ENCODE peak calls at places on chromosomes 12 and 14, in four cellular contexts. F is upper lobe of left lung, U is A549, I is small intestine. Y is an unnamed sample. For H3K4me1, the result is how much of the 10 kb centered on the place peaks cover.

GRCh38 chr12:108567974-108568652 is 5.7 kb downstream of the ISCU start:
- DNase-seq in U (no peak), F (no peak), I (no peak), Y (no peak)

GRCh38 chr12:3727877-3728632 is 24.9 kb downstream of the CRACR2A start:
- DNase-seq in U (no peak), I (peak), F (no peak), Y (no peak)

GRCh38 chr12:114732426-114733030 is 48.6 kb upstream of the TBX3 start:
- DNase-seq in U (no peak), F (no peak), I (no peak), Y (no peak)

GRCh38 chr12:40999212-40999611 is 188.9 kb upstream of the PDZRN4 start:
- DNase-seq in F (no peak), I (no peak), U (peak), Y (no peak)

GRCh38 chr12:76627346-76628135 is 68.0 kb upstream of the OSBPL8 start:
- DNase-seq in U (no peak), I (no peak), F (no peak), Y (no peak)

GRCh38 chr12:50505386-50505827 is 622 bp downstream of the DIP2B start:
- DNase-seq in F (no peak), I (peak), U (no peak), Y (no peak)

GRCh38 chr14:67187826-67188225 is 1.4 kb upstream of the GARIN2 start:
- DNase-seq in F (no peak), U (peak), I (no peak), Y (no peak)

GRCh38 chr14:30874999-30875787 is 834 bp downstream of the COCH start:
- DNase-seq in U (no peak), I (no peak), F (peak), Y (no peak)

GRCh38 chr14:48771717-48772116 is 814.5 kb downstream of the RPS29 start:
- DNase-seq in U (no peak), F (no peak), I (no peak), Y (no peak)

GRCh38 chr12:90253142-90253541 is 544.5 kb upstream of the ATP2B1 start:
- DNase-seq in I (no peak), F (no peak), U (no peak), Y (no peak)

GRCh38 chr12:25322918-25323773 is 72.4 kb upstream of the KRAS start:
- DNase-seq in F (no peak), I (no peak), U (no peak), Y (no peak)

GRCh38 chr14:22982013-22982476 is 306 bp downstream of the AJUBA start:
- DNase-seq in F (no peak), I (no peak), U (peak), Y (no peak)

GRCh38 chr14:59301354-59301753 is 112.9 kb downstream of the DAAM1 start:
- DNase-seq in I (no peak), F (no peak), U (no peak), Y (no peak)

GRCh38 chr12:28507055-28507454 is 316.8 kb downstream of the CCDC91 start:
- DNase-seq in U (no peak), F (no peak), I (no peak), Y (no peak)

GRCh38 chr14:50092006-50092555 is 24.3 kb downstream of the VCPKMT start:
- DNase-seq in F (no peak), U (no peak), I (no peak), Y (no peak)

GRCh38 chr12:14931791-14932560 is 6.4 kb downstream of the ERP27 start:
- DNase-seq in F (no peak), U (no peak), I (no peak), Y (no peak)

GRCh38 chr14:96625436-96625945 is 123.3 kb downstream of the PAPOLA start:
- DNase-seq in F (no peak), I (no peak), U (no peak), Y (peak)

GRCh38 chr14:61257469-61258057 is 23.6 kb downstream of the TMEM30B start:
- DNase-seq in I (no peak), F (no peak), U (no peak), Y (no peak)

GRCh38 chr12:82708507-82708906 is 21.8 kb downstream of the TMTC2 start:
- DNase-seq in F (no peak), U (no peak), I (no peak), Y (no peak)

GRCh38 chr14:49552630-49553029 is 33.5 kb downstream of the RPS29 start:
- DNase-seq in I (no peak), U (no peak), F (no peak), Y (no peak)

GRCh38 chr12:45475594-45475993 is 253.9 kb upstream of the ARID2 start:
- DNase-seq in U (no peak), F (no peak), I (no peak), Y (no peak)

GRCh38 chr12:98998697-98999299 is 353.7 kb downstream of the APAF1 start:
- DNase-seq in I (peak), U (peak), F (no peak), Y (no peak)

GRCh38 chr12:69879007-69879960 is 54.3 kb downstream of the MYRFL start:
- DNase-seq in I (peak), F (peak), U (peak), Y (no peak)

GRCh38 chr12:120692524-120693033 is 5.6 kb downstream of the MLEC start:
- DNase-seq in F (no peak), I (no peak), U (peak), Y (no peak)

GRCh38 chr14:102949801-102950451 is 27.5 kb downstream of the AMN start:
- DNase-seq in F (peak), U (no peak), I (no peak), Y (peak)
- H3K4me1 ChIP-seq in F (under half), U (under half), I (under half), Y (under half)

GRCh38 chr12:131796754-131797587 is 31.2 kb upstream of the MMP17 start:
- DNase-seq in F (peak), U (no peak), I (no peak), Y (no peak)
- H3K4me1 ChIP-seq in F (under half), U (under half), I (under half), Y (under half)

GRCh38 chr12:10718279-10718821 is 4.8 kb downstream of the YBX3 start:
- DNase-seq in I (no peak), F (no peak), U (no peak), Y (no peak)

GRCh38 chr12:10716704-10717315 is 6.3 kb downstream of the YBX3 start:
- DNase-seq in F (no peak), I (peak), U (peak), Y (peak)

GRCh38 chr12:10716277-10716676 is 6.8 kb downstream of the YBX3 start:
- DNase-seq in F (no peak), U (no peak), I (no peak), Y (no peak)

GRCh38 chr12:10715491-10715890 is 7.6 kb downstream of the YBX3 start:
- DNase-seq in U (no peak), I (no peak), F (no peak), Y (no peak)

DNA sequence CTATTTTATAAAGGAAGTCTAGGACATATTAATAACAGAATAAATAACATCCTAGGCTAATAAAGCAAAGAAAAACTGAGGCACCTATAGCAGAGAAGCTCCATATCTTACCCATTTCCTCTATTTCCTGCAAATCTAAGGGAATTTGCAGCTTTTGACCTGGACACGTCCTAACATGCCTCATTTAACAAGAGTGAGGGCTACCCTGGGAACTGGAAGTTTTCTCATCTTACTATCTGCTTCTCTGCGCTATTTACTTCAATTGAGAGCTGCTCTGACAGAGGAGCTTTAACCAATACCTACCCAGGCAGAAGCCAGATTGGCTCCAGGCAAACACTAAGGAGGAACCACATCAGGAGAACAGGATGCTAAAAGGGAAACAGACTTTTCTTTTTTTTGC is 5.7 kb downstream of the YBX3 start:
- DNase-seq in U (no peak), I (no peak), F (no peak), Y (no peak)
- H3K4me1 ChIP-seq in U (half or more), I (under half), F (under half), Y (half or more)

DNA sequence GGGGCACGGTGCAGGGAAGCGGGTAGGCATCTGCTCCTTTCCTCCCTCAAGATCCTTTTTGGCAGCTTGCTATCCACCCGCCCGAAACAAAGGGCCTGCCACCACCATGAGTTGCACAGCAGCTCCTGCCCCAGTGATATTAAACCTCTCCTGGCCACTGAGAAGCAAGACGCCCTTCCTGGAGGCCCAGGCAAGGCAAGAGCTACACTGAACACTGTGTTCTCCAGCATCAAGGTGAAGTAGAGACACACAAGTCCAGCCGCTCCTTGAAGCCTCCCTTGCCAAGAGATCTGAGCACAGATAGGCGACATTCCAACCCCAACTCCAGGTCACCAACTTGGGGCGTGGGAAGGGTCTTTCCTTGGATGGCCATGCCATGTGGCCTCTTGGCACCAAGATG is 70.9 kb downstream of the ACTN1 start:
- DNase-seq in I (no peak), F (no peak), U (no peak), Y (no peak)
- H3K4me1 ChIP-seq in I (under half), F (under half), U (under half), Y (under half)

GRCh38 chr14:69043598-69044267 is 64.6 kb upstream of the ACTN1 start:
- DNase-seq in U (no peak), F (no peak), I (no peak), Y (no peak)

GRCh38 chr14:69045857-69046351 is 66.8 kb upstream of the ACTN1 start:
- DNase-seq in U (no peak), I (no peak), F (no peak), Y (no peak)

GRCh38 chr14:69044965-69045555 is 66.0 kb upstream of the ACTN1 start:
- DNase-seq in I (no peak), F (no peak), U (no peak), Y (no peak)

GRCh38 chr14:69043007-69043444 is 63.9 kb upstream of the ACTN1 start:
- DNase-seq in U (no peak), I (peak), F (peak), Y (no peak)

GRCh38 chr14:69044296-69044695 is 65.2 kb upstream of the ACTN1 start:
- DNase-seq in I (no peak), U (no peak), F (no peak), Y (no peak)
- H3K4me1 ChIP-seq in I (under half), U (under half), F (half or more), Y (half or more)